ENCODE peak calls at places on chromosomes 16 and 17, in five cellular contexts. One of them, this sample, is unnamed.

GRCh38 chr16:86357303-86357702 is 153.0 kb upstream of the FOXF1 start:
- DNase-seq in WTC11: no peak
- DNase-seq in GM12878: no peak
- DNase-seq in K562: no peak
- DNase-seq in HepG2: no peak
- DNase-seq in this sample: no peak

GRCh38 chr16:28845173-28846079 is 722 bp downstream of the TUFM start:
- DNase-seq in WTC11: peak; percentile 24
- DNase-seq in GM12878: no peak
- DNase-seq in K562: peak; percentile 83
- DNase-seq in HepG2: peak; percentile 64
- DNase-seq in this sample: peak; percentile 39

GRCh38 chr16:3023415-3023668 is 400 bp downstream of the HCFC1R1 start:
- DNase-seq in WTC11: no peak
- DNase-seq in GM12878: no peak
- DNase-seq in K562: peak; percentile 68
- DNase-seq in HepG2: no peak
- DNase-seq in this sample: no peak

GRCh38 chr17:16496820-16497489 is 5.0 kb upstream of the LRRC75A start:
- DNase-seq in WTC11: no peak
- DNase-seq in GM12878: no peak
- DNase-seq in K562: no peak
- DNase-seq in HepG2: peak; percentile 24
- DNase-seq in this sample: no peak

GRCh38 chr17:55159251-55159650 is 105.5 kb upstream of the HLF start:
- DNase-seq in WTC11: no peak
- DNase-seq in GM12878: no peak
- DNase-seq in K562: no peak
- DNase-seq in HepG2: no peak
- DNase-seq in this sample: no peak

GRCh38 chr16:55014022-55014421 is 83.4 kb downstream of the IRX5 start:
- DNase-seq in WTC11: no peak
- DNase-seq in GM12878: no peak
- DNase-seq in K562: no peak
- DNase-seq in HepG2: no peak
- DNase-seq in this sample: no peak

GRCh38 chr16:57422026-57422944 is 17.7 kb downstream of the CCL17 start:
- DNase-seq in WTC11: peak; percentile 50
- DNase-seq in GM12878: no peak
- DNase-seq in K562: peak; percentile 76
- DNase-seq in HepG2: peak; percentile 77
- DNase-seq in this sample: no peak

GRCh38 chr16:84842516-84843148 is 22.8 kb downstream of the CRISPLD2 start:
- DNase-seq in WTC11: no peak
- DNase-seq in GM12878: no peak
- DNase-seq in K562: no peak
- DNase-seq in HepG2: no peak
- DNase-seq in this sample: no peak

GRCh38 chr16:80990577-80990976 is 16.1 kb downstream of the CMC2 start:
- DNase-seq in WTC11: no peak
- DNase-seq in GM12878: no peak
- DNase-seq in K562: no peak
- DNase-seq in HepG2: no peak
- DNase-seq in this sample: no peak

GRCh38 chr16:59633996-59634579 is 900.0 kb upstream of the GOT2 start:
- DNase-seq in WTC11: no peak
- DNase-seq in GM12878: no peak
- DNase-seq in K562: no peak
- DNase-seq in HepG2: no peak
- DNase-seq in this sample: no peak

GRCh38 chr16:86117756-86118155 is 218.8 kb downstream of the IRF8 start:
- DNase-seq in WTC11: no peak
- DNase-seq in GM12878: no peak
- DNase-seq in K562: no peak
- DNase-seq in HepG2: no peak
- DNase-seq in this sample: no peak

GRCh38 chr16:15913046-15913698 is 24.8 kb upstream of the CEP20 start:
- DNase-seq in WTC11: no peak
- DNase-seq in GM12878: no peak
- DNase-seq in K562: no peak
- DNase-seq in HepG2: no peak
- DNase-seq in this sample: no peak

GRCh38 chr17:42928714-42929496 is 28.3 kb downstream of the G6PC1 start:
- DNase-seq in WTC11: peak; percentile 32
- DNase-seq in GM12878: peak; percentile 45
- DNase-seq in K562: peak; percentile 95
- DNase-seq in HepG2: peak; percentile 92
- DNase-seq in this sample: peak; percentile 54

GRCh38 chr17:2937331-2938003 is 125.9 kb downstream of the OR1D5 start:
- DNase-seq in WTC11: no peak
- DNase-seq in GM12878: no peak
- DNase-seq in K562: no peak
- DNase-seq in HepG2: no peak
- DNase-seq in this sample: no peak

GRCh38 chr17:15311996-15312395 is 29.4 kb downstream of the TEKT3 start:
- DNase-seq in WTC11: no peak
- DNase-seq in GM12878: no peak
- DNase-seq in K562: no peak
- DNase-seq in HepG2: no peak
- DNase-seq in this sample: no peak

GRCh38 chr16:79571753-79572544 is 28.6 kb downstream of the MAF start:
- DNase-seq in WTC11: peak; percentile 32
- DNase-seq in GM12878: no peak
- DNase-seq in K562: no peak
- DNase-seq in HepG2: no peak
- DNase-seq in this sample: no peak

GRCh38 chr16:65510850-65511249 is 389.0 kb upstream of the CDH11 start:
- DNase-seq in WTC11: no peak
- DNase-seq in GM12878: no peak
- DNase-seq in K562: no peak
- DNase-seq in HepG2: peak; percentile 29
- DNase-seq in this sample: no peak

GRCh38 chr17:37476431-37477130 is 13.1 kb upstream of the DUSP14 start:
- DNase-seq in WTC11: no peak
- DNase-seq in GM12878: no peak
- DNase-seq in K562: no peak
- DNase-seq in HepG2: peak; percentile 23
- DNase-seq in this sample: no peak

GRCh38 chr17:74182041-74182783 is 21.3 kb upstream of the RPL38 start:
- DNase-seq in WTC11: no peak
- DNase-seq in GM12878: no peak
- DNase-seq in K562: no peak
- DNase-seq in HepG2: no peak
- DNase-seq in this sample: no peak

GRCh38 chr16:65126845-65127624 is 5.2 kb upstream of the CDH11 start:
- DNase-seq in WTC11: no peak
- DNase-seq in GM12878: no peak
- DNase-seq in K562: no peak
- DNase-seq in HepG2: no peak
- DNase-seq in this sample: no peak

GRCh38 chr17:73420897-73421296 is 109.1 kb upstream of the CDC42EP4 start:
- DNase-seq in WTC11: no peak
- DNase-seq in GM12878: no peak
- DNase-seq in K562: peak; percentile 30
- DNase-seq in HepG2: peak; percentile 42
- DNase-seq in this sample: no peak

GRCh38 chr16:57039148-57039812 is 49.9 kb downstream of the NLRC5 start:
- DNase-seq in WTC11: no peak
- DNase-seq in GM12878: peak; percentile 65
- DNase-seq in K562: no peak
- DNase-seq in HepG2: no peak
- DNase-seq in this sample: no peak

GRCh38 chr17:31596382-31597323 is 205.2 kb downstream of the RAB11FIP4 start:
- DNase-seq in WTC11: no peak
- DNase-seq in GM12878: peak; percentile 70
- DNase-seq in K562: no peak
- DNase-seq in HepG2: peak; percentile 44
- DNase-seq in this sample: no peak

GRCh38 chr17:47742319-47743181 is 9.5 kb downstream of the TBX21 start:
- DNase-seq in WTC11: peak; percentile 76
- DNase-seq in GM12878: no peak
- DNase-seq in K562: peak; percentile 62
- DNase-seq in HepG2: peak; percentile 35
- DNase-seq in this sample: peak; percentile 89

GRCh38 chr17:74450231-74450630 is 16.2 kb upstream of the CD300A start:
- DNase-seq in WTC11: no peak
- DNase-seq in GM12878: no peak
- DNase-seq in K562: no peak
- DNase-seq in HepG2: no peak
- DNase-seq in this sample: no peak

GRCh38 chr17:3803308-3803640 is 2.3 kb upstream of the ITGAE start:
- DNase-seq in WTC11: no peak
- DNase-seq in GM12878: no peak
- DNase-seq in K562: no peak
- DNase-seq in HepG2: no peak
- DNase-seq in this sample: no peak

GRCh38 chr17:51298508-51299371 is 38.4 kb downstream of the UTP18 start:
- DNase-seq in WTC11: no peak
- DNase-seq in GM12878: no peak
- DNase-seq in K562: peak; percentile 60
- DNase-seq in HepG2: peak; percentile 76
- DNase-seq in this sample: no peak

GRCh38 chr17:68197997-68198930 is 49.6 kb upstream of the AMZ2 start:
- DNase-seq in WTC11: peak; percentile 56
- DNase-seq in GM12878: no peak
- DNase-seq in K562: no peak
- DNase-seq in HepG2: no peak
- DNase-seq in this sample: no peak

GRCh38 chr16:12771341-12771798 is 32.3 kb downstream of the CPPED1 start:
- DNase-seq in WTC11: no peak
- DNase-seq in GM12878: no peak
- DNase-seq in K562: no peak
- DNase-seq in HepG2: peak; percentile 52
- DNase-seq in this sample: no peak

GRCh38 chr16:35598696-35599332 is 2139.4 kb downstream of the TP53TG3F start:
- DNase-seq in WTC11: no peak
- DNase-seq in GM12878: no peak
- DNase-seq in K562: no peak
- DNase-seq in HepG2: no peak
- DNase-seq in this sample: no peak

GRCh38 chr17:12114686-12115418 is 94.2 kb downstream of the MAP2K4 start:
- DNase-seq in WTC11: no peak
- DNase-seq in GM12878: no peak
- DNase-seq in K562: no peak
- DNase-seq in HepG2: no peak
- DNase-seq in this sample: no peak

GRCh38 chr16:58196898-58197313 is 1.0 kb downstream of the CSNK2A2 start:
- DNase-seq in WTC11: no peak
- DNase-seq in GM12878: no peak
- DNase-seq in K562: peak; percentile 8
- DNase-seq in HepG2: no peak
- DNase-seq in this sample: no peak

GRCh38 chr16:28548306-28548802 is 5.4 kb upstream of the SGF29 start:
- DNase-seq in WTC11: no peak
- DNase-seq in GM12878: no peak
- DNase-seq in K562: no peak
- DNase-seq in HepG2: no peak
- DNase-seq in this sample: no peak

GRCh38 chr16:55843105-55843395 is 10.2 kb upstream of the CES1 start:
- DNase-seq in WTC11: no peak
- DNase-seq in GM12878: no peak
- DNase-seq in K562: no peak
- DNase-seq in HepG2: no peak
- DNase-seq in this sample: no peak

DNA sequence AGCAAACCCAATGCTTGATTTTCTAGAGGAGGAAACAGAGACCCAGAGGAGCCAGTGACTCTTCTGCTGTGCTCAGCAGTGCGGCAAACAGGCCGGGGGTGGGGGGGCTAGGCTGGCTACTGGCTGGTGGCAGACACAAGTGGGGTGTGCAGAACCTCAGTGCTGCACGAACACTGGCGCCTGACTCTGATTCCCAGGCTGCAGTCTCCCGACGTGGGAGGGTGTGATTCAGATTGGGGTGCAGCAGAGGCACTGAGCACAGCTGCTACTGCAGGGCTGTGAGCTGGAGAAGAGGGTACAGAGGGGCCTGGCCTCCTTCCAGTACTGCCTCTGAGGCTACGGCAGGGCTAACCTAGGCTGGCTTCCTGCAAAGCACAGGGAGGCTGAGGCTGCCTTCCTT is 8.1 kb downstream of the RPL19 start:
- DNase-seq in WTC11: no peak
- DNase-seq in GM12878: no peak
- DNase-seq in K562: no peak
- DNase-seq in HepG2: no peak
- DNase-seq in this sample: no peak
- TF ChIP-seq ATF2 in WTC11: no peak
- TF ChIP-seq ATF2 in GM12878: no peak
- TF ChIP-seq ATF2 in K562: no peak
- TF ChIP-seq ATF2 in HepG2: no peak
- TF ChIP-seq ATF2 in this sample: no peak

GRCh38 chr17:65573283-65573603 is 11.8 kb upstream of the AXIN2 start:
- DNase-seq in WTC11: no peak
- DNase-seq in GM12878: no peak
- DNase-seq in K562: no peak
- DNase-seq in HepG2: no peak
- DNase-seq in this sample: no peak

GRCh38 chr17:65572186-65572580 is 10.7 kb upstream of the AXIN2 start:
- DNase-seq in WTC11: no peak
- DNase-seq in GM12878: no peak
- DNase-seq in K562: no peak
- DNase-seq in HepG2: no peak
- DNase-seq in this sample: no peak

GRCh38 chr17:65576939-65577338 is 15.5 kb upstream of the AXIN2 start:
- DNase-seq in WTC11: peak; percentile 50
- DNase-seq in GM12878: no peak
- DNase-seq in K562: no peak
- DNase-seq in HepG2: no peak
- DNase-seq in this sample: no peak

GRCh38 chr17:65568918-65569317 is 7.5 kb upstream of the AXIN2 start:
- DNase-seq in WTC11: no peak
- DNase-seq in GM12878: peak; percentile 40
- DNase-seq in K562: no peak
- DNase-seq in HepG2: no peak
- DNase-seq in this sample: no peak

GRCh38 chr17:65572581-65573282 is 11.3 kb upstream of the AXIN2 start:
- DNase-seq in WTC11: peak; percentile 79
- DNase-seq in GM12878: no peak
- DNase-seq in K562: no peak
- DNase-seq in HepG2: peak; percentile 68
- DNase-seq in this sample: peak; percentile 85
- TF ChIP-seq ATF2 in WTC11: peak; percentile 12
- TF ChIP-seq ATF2 in GM12878: no peak
- TF ChIP-seq ATF2 in K562: no peak
- TF ChIP-seq ATF2 in HepG2: no peak
- TF ChIP-seq ATF2 in this sample: peak; percentile 45

GRCh38 chr17:13947499-13947898 is 121.8 kb upstream of the COX10 start:
- DNase-seq in WTC11: no peak
- DNase-seq in GM12878: no peak
- DNase-seq in K562: no peak
- DNase-seq in HepG2: no peak
- DNase-seq in this sample: no peak
- TF ChIP-seq ATF2 in WTC11: no peak
- TF ChIP-seq ATF2 in GM12878: no peak
- TF ChIP-seq ATF2 in K562: no peak
- TF ChIP-seq ATF2 in HepG2: no peak
- TF ChIP-seq ATF2 in this sample: no peak

GRCh38 chr17:77374170-77374936 is 233.6 kb downstream of the SEC14L1 start:
- DNase-seq in WTC11: peak; percentile 86
- DNase-seq in GM12878: no peak
- DNase-seq in K562: peak; percentile 82
- DNase-seq in HepG2: peak; percentile 95
- DNase-seq in this sample: peak; percentile 82
- TF ChIP-seq ATF2 in WTC11: no peak
- TF ChIP-seq ATF2 in GM12878: no peak
- TF ChIP-seq ATF2 in K562: no peak
- TF ChIP-seq ATF2 in HepG2: peak; percentile 71
- TF ChIP-seq ATF2 in this sample: no peak